ENCODE peak calls at places on chromosome 7, in five cellular contexts. W is brain microvascular endothelial cell, Q is GM06990, M is cardiac muscle cell, N is colonic mucosa. D is an unnamed sample.

GRCh38 chr7:100801833-100802568 is 25.3 kb downstream of the EPHB4 start:
- DNase-seq in W (peak; percentile 26), Q (no peak), M (no peak), N (peak; percentile 88), D (no peak)

GRCh38 chr7:2314209-2314955 is at the start of gene SNX8:
- DNase-seq in W (peak; percentile 70), Q (peak; percentile 92), M (peak; percentile 94), N (peak; percentile 99), D (peak; percentile 95)

GRCh38 chr7:94368371-94368791 is 26.3 kb upstream of the COL1A2 start:
- DNase-seq in W (peak; percentile 75), Q (no peak), M (no peak), N (no peak), D (no peak)

GRCh38 chr7:76108540-76109233 is 60.8 kb downstream of the MDH2 start:
- DNase-seq in W (peak; percentile 53), Q (no peak), M (no peak), N (peak; percentile 94), D (no peak)

GRCh38 chr7:112877671-112878460 is 87.7 kb upstream of the TMEM168 start:
- DNase-seq in W (no peak), Q (no peak), M (no peak), N (no peak), D (no peak)

GRCh38 chr7:123622660-123623386 is 21.2 kb downstream of the ASB15 start:
- DNase-seq in W (no peak), Q (no peak), M (peak; percentile 26), N (peak; percentile 19), D (no peak)

GRCh38 chr7:41045556-41046123 is 657.2 kb downstream of the INHBA start:
- DNase-seq in W (no peak), Q (no peak), M (no peak), N (peak; percentile 46), D (peak; percentile 18)

GRCh38 chr7:95246935-95247370 is 77.4 kb downstream of the PON1 start:
- DNase-seq in W (peak; percentile 69), Q (peak; percentile 5), M (peak; percentile 81), N (peak; percentile 76), D (peak; percentile 67)

GRCh38 chr7:2264158-2264557 is 22.1 kb downstream of the NUDT1 start:
- DNase-seq in W (no peak), Q (no peak), M (no peak), N (no peak), D (no peak)

GRCh38 chr7:157547611-157548010 is 210.8 kb downstream of the DNAJB6 start:
- DNase-seq in W (no peak), Q (no peak), M (no peak), N (no peak), D (no peak)

GRCh38 chr7:129665013-129665401 is 53.5 kb downstream of the NRF1 start:
- DNase-seq in W (peak; percentile 97), Q (no peak), M (peak; percentile 1), N (no peak), D (no peak)

GRCh38 chr7:84144480-84144879 is 50.1 kb downstream of the SEMA3A start:
- DNase-seq in W (no peak), Q (no peak), M (no peak), N (no peak), D (no peak)

GRCh38 chr7:84251183-84251845 is 56.7 kb upstream of the SEMA3A start:
- DNase-seq in W (peak; percentile 82), Q (no peak), M (no peak), N (no peak), D (no peak)

GRCh38 chr7:22429386-22429785 is 70.6 kb downstream of the STEAP1B start:
- DNase-seq in W (no peak), Q (no peak), M (no peak), N (no peak), D (no peak)

GRCh38 chr7:74047804-74048380 is 19.9 kb downstream of the ELN start:
- DNase-seq in W (no peak), Q (no peak), M (no peak), N (no peak), D (no peak)

GRCh38 chr7:116495737-116496136 is 3.8 kb upstream of the CAV2 start:
- DNase-seq in W (no peak), Q (no peak), M (no peak), N (no peak), D (no peak)

GRCh38 chr7:30116771-30117170 is 18.0 kb upstream of the MTURN start:
- DNase-seq in W (no peak), Q (no peak), M (no peak), N (no peak), D (no peak)

GRCh38 chr7:55131421-55131929 is 112.7 kb downstream of the EGFR start:
- DNase-seq in W (no peak), Q (no peak), M (no peak), N (no peak), D (no peak)

GRCh38 chr7:99624487-99624886 is 7.7 kb downstream of the ZSCAN25 start:
- DNase-seq in W (no peak), Q (no peak), M (no peak), N (no peak), D (no peak)

GRCh38 chr7:113805976-113806375 is 112.8 kb downstream of the PPP1R3A start:
- DNase-seq in W (no peak), Q (no peak), M (no peak), N (no peak), D (no peak)

GRCh38 chr7:115600196-115600595 is 430.4 kb downstream of the TFEC start:
- DNase-seq in W (no peak), Q (no peak), M (no peak), N (no peak), D (no peak)

GRCh38 chr7:25860206-25860881 is 291.7 kb upstream of the NFE2L3 start:
- DNase-seq in W (no peak), Q (no peak), M (no peak), N (no peak), D (no peak)
- H3K4me3 ChIP-seq in W (no peak overlapping the region), Q (no peak overlapping the region), M (no peak overlapping the region), N (no peak overlapping the region), D (no peak overlapping the region)

DNA sequence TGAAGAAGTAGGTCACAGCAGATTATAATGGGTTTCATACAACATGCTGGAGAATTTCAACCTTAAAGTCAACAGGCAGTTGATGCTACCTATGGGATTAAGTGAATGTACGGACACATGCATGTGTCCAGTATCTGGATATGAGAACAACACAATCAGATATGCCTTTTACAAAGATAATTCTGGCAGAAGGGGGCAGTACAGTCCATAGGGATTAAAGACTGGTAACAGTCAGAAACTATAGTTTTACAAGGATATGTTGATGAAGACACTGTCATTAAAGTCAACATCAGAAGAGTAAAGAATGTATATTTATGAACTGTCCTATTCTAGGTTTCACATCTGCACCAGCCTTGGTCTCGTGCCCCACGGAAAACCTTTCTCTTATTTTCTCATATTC is 41.5 kb downstream of the ANKMY2 start:
- DNase-seq in W (no peak), Q (no peak), M (no peak), N (no peak), D (no peak)
- TF ChIP-seq CTCF in W (peak; percentile 24), Q (no peak), M (no peak), N (no peak), D (peak; percentile 1)

GRCh38 chr7:26480166-26480565 is 188.5 kb downstream of the SNX10 start:
- DNase-seq in W (no peak), Q (no peak), M (no peak), N (no peak), D (no peak)
- H3K4me3 ChIP-seq in W (no peak overlapping the region), Q (no peak overlapping the region), M (no peak overlapping the region), N (no peak overlapping the region), D (no peak overlapping the region)

DNA sequence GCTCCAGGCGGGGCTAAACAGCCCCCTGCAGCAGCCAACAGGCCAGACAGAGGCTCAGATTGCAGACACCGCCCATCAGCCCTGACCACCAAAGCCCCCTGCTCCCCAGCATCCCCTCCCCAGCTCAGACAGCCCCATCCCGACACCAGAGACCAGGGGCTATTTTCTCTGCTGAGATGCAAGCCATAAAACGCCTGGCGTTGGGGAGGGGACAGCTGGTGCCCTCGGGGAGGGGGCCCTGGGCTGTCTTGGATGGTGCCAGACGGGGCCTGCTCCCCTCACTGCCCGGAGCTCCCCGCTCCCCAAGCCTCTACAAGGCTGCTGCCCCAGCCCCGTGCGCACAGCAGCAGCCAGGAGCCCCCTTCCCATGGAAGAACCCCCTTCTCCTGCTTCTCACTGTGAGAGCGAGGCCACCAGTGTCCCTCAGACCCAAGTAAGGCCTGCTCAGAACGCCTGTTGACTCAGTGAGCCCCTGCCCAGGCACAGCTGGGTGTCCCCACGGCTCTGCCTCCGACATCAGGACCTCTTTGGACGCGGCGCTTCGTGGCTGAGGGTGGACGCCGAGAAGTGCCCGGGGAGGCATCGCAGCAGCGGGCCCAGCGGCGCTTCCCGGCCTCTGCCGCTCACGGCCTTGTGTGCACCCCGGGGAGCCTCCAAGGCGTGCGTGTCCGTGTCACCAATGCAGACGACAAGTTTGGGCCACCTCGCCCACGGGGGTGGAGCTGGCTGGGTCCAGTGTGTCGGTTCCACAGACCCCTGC is 32.0 kb downstream of the GET4 start:
- DNase-seq in W (no peak), Q (no peak), M (no peak), N (no peak), D (no peak)
- TF ChIP-seq CTCF in W (no peak), Q (no peak), M (no peak), N (no peak), D (no peak)

DNA sequence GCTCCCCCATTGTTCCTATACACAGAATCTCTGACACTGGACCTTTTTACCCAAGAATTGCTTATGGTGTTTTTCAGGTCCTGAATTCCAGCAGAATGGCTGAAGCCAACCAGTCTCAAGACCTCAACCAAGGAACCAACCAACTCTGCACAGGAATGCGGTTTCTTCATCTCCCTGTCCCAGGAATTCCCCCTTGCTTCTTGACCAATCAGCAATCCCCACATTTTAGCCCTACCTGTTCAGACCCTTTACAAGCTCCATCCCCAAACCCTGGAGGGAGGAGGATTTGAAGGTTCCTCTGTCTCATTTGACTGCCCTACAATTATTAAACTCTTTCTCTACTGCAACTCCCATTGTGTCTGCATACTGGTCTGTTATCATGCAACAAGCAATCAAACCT is 35.5 kb downstream of the HIBADH start:
- DNase-seq in W (no peak), Q (no peak), M (no peak), N (no peak), D (no peak)
- H3K4me3 ChIP-seq in W (no peak overlapping the region), Q (no peak overlapping the region), M (no peak overlapping the region), N (no peak overlapping the region), D (no peak overlapping the region)

GRCh38 chr7:148286150-148286549 is 304.4 kb upstream of the C7orf33 start:
- DNase-seq in W (peak; percentile 12), Q (no peak), M (peak; percentile 52), N (no peak), D (no peak)
- TF ChIP-seq CTCF in W (no peak), Q (peak; percentile 61), M (peak; percentile 38), N (peak; percentile 42), D (no peak)

GRCh38 chr7:128403676-128404075 is 6.1 kb downstream of the IMPDH1 start:
- DNase-seq in W (no peak), Q (no peak), M (no peak), N (no peak), D (no peak)
- H3K4me3 ChIP-seq in W (no peak overlapping the region), Q (no peak overlapping the region), M (no peak overlapping the region), N (no peak overlapping the region), D (no peak overlapping the region)

D was measured in GM12865.